ENCODE peak calls at places on chromosomes 13 and 19, in five cellular contexts. P is upper lobe of right lung; S is HCT116; B is CD8-positive, alpha-beta T cell; I is heart right ventricle. N is an unnamed sample.
A peak's percentile ranks its signal among the peaks of the same experiment; 100 is the strongest.

GRCh38 chr19:13149628-13150186 is 468 bp downstream of the STX10 start:
- DNase-seq in P (peak; percentile 89), S (no peak), B (no peak), I (no peak), N (no peak)

GRCh38 chr19:45881082-45881908 is 4.6 kb downstream of the IRF2BP1 start:
- DNase-seq in P (no peak), S (no peak), B (no peak), I (no peak), N (no peak)

GRCh38 chr13:108425056-108425455 is 155.5 kb downstream of the TNFSF13B start:
- DNase-seq in P (no peak), S (no peak), B (no peak), I (no peak), N (no peak)

GRCh38 chr19:38733493-38734175 is 10.6 kb downstream of the CAPN12 start:
- DNase-seq in P (peak; percentile 65), S (no peak), B (no peak), I (no peak), N (peak; percentile 33)

GRCh38 chr13:50678464-50679162 is 164.9 kb downstream of the DLEU7 start:
- DNase-seq in P (no peak), S (peak; percentile 36), B (no peak), I (no peak), N (no peak)

GRCh38 chr19:8209111-8209964 is at the start of gene CERS4:
- DNase-seq in P (peak; percentile 90), S (no peak), B (peak; percentile 79), I (peak; percentile 79), N (no peak)

GRCh38 chr19:29770653-29771052 is 41.1 kb upstream of the CCNE1 start:
- DNase-seq in P (no peak), S (no peak), B (no peak), I (no peak), N (no peak)

GRCh38 chr13:35903075-35903474 is 228.1 kb downstream of the DCLK1 start:
- DNase-seq in P (no peak), S (no peak), B (no peak), I (no peak), N (no peak)

GRCh38 chr19:47097396-47098217 is 16.0 kb downstream of the ZC3H4 start:
- DNase-seq in P (no peak), S (no peak), B (no peak), I (peak; percentile 40), N (no peak)

GRCh38 chr13:86655561-86655960 is 856.3 kb upstream of the SLITRK6 start:
- DNase-seq in P (no peak), S (no peak), B (no peak), I (no peak), N (no peak)

GRCh38 chr19:55086730-55087541 is 11.3 kb downstream of the EPS8L1 start:
- DNase-seq in P (peak; percentile 95), S (no peak), B (peak; percentile 59), I (peak; percentile 97), N (no peak)

GRCh38 chr13:28171266-28171665 is 32.9 kb downstream of the PAN3 start:
- DNase-seq in P (no peak), S (no peak), B (no peak), I (no peak), N (no peak)

GRCh38 chr13:104593251-104593576 is 1527.0 kb upstream of the SLC10A2 start:
- DNase-seq in P (no peak), S (no peak), B (no peak), I (no peak), N (no peak)

GRCh38 chr19:47644743-47645499 is 36.0 kb downstream of the BICRA start:
- DNase-seq in P (no peak), S (no peak), B (no peak), I (no peak), N (peak; percentile 25)

GRCh38 chr19:6470173-6470572 is 6.1 kb downstream of the CRB3 start:
- DNase-seq in P (no peak), S (no peak), B (no peak), I (no peak), N (no peak)

GRCh38 chr13:109684836-109685602 is 101.4 kb downstream of the IRS2 start:
- DNase-seq in P (no peak), S (no peak), B (no peak), I (peak; percentile 79), N (peak; percentile 67)

GRCh38 chr13:50082426-50083283 is 67.4 kb downstream of the KCNRG start:
- DNase-seq in P (peak; percentile 90), S (peak; percentile 79), B (peak; percentile 76), I (peak; percentile 37), N (peak; percentile 92)

GRCh38 chr19:14138576-14139265 is 2.3 kb upstream of the ASF1B start:
- DNase-seq in P (no peak), S (no peak), B (no peak), I (no peak), N (no peak)

GRCh38 chr13:25177012-25177411 is 4.9 kb upstream of the AMER2 start:
- DNase-seq in P (no peak), S (no peak), B (no peak), I (no peak), N (no peak)

GRCh38 chr13:98937911-98938381 is 39.9 kb downstream of the DOCK9 start:
- DNase-seq in P (no peak), S (no peak), B (no peak), I (no peak), N (no peak)

GRCh38 chr19:50702870-50703829 is 16.5 kb downstream of the SHANK1 start:
- DNase-seq in P (no peak), S (no peak), B (no peak), I (no peak), N (no peak)

GRCh38 chr19:19485161-19485997 is 30.0 kb downstream of the TSSK6 start:
- DNase-seq in P (no peak), S (no peak), B (no peak), I (peak; percentile 23), N (peak; percentile 50)
- H3K4me1 ChIP-seq in P (peaks cover 40% of the 10 kb centered on the region), S (peaks cover 39% of the 10 kb centered on the region), B (peaks cover 74% of the 10 kb centered on the region), I (peaks cover 49% of the 10 kb centered on the region), N (peaks cover 15% of the 10 kb centered on the region)

DNA sequence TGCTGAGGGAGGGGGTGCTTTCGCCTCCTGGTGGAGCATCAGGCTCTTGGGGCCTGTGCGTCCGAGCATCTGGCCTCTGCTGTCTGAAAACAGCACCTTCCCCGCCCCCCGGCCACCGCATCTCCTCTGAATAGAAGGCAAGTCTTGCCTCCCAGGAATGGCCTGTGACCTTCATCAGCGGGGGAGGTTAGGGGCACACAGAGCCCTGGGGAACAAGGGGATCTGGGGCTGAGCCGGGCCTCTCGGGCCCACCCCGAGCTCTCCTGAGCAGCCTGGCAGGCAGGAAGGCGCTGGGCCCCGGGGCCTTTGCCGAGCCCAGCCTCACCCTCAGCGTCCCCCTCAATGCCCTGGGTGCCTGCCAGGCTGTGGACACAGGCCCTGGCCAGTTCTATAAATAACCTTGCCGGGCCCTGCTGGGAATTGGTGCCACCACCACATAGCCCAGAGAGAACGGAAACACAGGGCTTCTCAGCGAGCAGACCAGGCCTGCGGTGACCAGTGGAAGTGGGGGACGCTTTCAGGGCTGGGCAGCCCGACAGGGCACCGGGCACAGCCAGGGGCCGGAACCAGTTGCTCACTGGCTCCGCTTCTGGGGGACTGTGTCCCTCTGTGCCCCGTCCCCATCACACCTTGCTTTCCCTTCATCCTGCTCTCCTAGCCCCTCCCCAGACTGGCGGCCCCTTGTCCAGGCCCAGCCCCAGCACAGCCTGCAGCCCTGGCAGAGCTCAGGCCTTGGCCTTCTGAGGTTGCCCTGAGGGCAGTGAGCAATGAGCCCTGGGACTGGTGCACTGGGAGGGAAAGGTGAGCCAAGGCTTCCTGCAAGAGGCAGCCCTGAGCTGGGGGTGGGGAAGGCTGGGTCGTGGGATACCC is 9.5 kb downstream of the STK11 start:
- DNase-seq in P (peak; percentile 83), S (no peak), B (no peak), I (peak; percentile 74), N (no peak)
- H3K27ac ChIP-seq in P (peak overlapping the region; percentile 80), S (peak overlapping the region; percentile 56), B (no peak overlapping the region), I (peak overlapping the region; percentile 90), N (peak overlapping the region; percentile 52)

DNA sequence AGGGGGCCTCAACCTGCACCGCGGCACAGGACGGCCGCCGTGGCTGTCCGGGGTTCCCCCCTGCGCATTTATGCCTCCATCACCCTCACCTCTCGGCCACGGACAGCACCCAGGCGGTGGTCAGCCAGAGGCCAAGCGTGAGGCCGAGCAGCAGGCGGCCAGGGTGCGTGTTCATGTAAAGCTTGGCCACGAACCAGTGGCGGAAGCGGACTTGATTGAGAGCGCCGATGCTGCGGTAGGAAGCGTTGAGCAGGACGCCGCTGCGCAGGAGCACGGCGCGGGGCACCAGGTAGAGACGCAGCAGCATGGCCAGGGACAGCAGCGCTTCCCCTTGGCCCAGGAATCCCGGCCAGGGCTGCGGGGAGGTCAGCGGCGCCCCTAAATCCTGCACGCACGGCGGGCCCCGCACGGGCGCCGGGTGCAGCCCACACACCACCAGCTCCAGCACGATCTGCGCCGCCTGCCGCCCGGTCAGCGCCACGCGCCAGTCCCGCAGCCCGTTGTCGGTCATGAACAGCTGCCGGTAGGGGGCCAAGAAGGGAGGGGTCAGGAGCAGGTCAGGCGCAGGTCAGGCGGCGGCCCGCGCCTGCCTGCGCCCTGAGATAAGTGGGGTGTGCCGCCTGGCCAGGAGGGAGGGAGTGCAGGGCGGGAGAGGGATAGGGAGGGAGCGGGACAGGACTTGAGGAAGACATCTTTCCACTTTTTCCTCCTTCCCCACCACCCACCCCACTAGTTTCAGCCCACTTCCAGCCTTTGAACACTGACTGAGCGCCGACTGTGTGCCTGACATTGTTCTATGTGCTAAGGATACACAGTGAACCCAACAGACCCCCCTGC is 6.5 kb downstream of the KCNN4 start:
- DNase-seq in P (peak; percentile 85), S (no peak), B (no peak), I (peak; percentile 59), N (peak; percentile 32)
- TF ChIP-seq CTCF in P (peak; percentile 52), S (no peak), B (no peak), I (peak; percentile 66), N (peak; percentile 87)

DNA sequence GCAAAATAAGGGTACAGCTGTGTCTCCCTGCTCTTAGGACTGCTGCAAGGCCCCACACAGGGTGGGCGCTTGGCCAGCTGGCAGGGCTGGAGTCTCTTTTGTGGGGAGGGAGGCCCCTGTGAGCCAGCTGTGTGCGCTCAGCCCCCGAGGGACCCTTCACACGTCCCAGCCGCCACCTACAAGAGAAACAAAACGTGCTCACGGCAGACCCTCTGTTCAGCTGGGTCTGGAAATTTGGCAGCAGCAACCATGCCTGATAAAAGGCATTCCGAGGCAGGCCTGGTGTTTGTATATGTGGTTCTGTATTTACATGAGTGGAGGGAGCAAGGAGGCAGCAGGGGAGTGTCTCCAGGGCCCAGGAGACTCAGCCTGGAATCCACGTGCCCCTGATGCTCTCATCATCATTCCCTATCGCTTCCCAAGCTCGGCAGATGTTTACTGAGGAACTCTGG is 49.7 kb downstream of the CRTC1 start:
- DNase-seq in P (no peak), S (no peak), B (no peak), I (no peak), N (no peak)
- H3K4me1 ChIP-seq in P (no peaks in the 10 kb centered on the region), S (peaks cover 14% of the 10 kb centered on the region), B (no peaks in the 10 kb centered on the region), I (peaks cover 11% of the 10 kb centered on the region), N (no peaks in the 10 kb centered on the region)